ENCODE peak calls at places on chromosomes 5 and 9, in five cellular contexts. L, V, C, F and S are unnamed samples.

GRCh38 chr5:56668996-56669395 is 146.4 kb upstream of the MAP3K1 start:
- DNase-seq in L (no peak), V (no peak), C (no peak), F (no peak), S (no peak)

GRCh38 chr5:16935271-16936149 is 578 bp downstream of the MYO10 start:
- DNase-seq in L (peak; percentile 95), V (peak; percentile 39), C (peak; percentile 64), F (peak; percentile 79), S (peak; percentile 68)

GRCh38 chr9:25556535-25556934 is 121.7 kb downstream of the TUSC1 start:
- DNase-seq in L (no peak), V (no peak), C (no peak), F (no peak), S (no peak)

GRCh38 chr5:6448141-6448491 is 543 bp upstream of the UBE2QL1 start:
- DNase-seq in L (no peak), V (no peak), C (no peak), F (no peak), S (no peak)

GRCh38 chr5:43422143-43422542 is 10.0 kb upstream of the CCL28 start:
- DNase-seq in L (peak; percentile 40), V (no peak), C (peak; percentile 63), F (no peak), S (peak; percentile 32)

GRCh38 chr9:15142903-15143534 is 164.0 kb downstream of the TTC39B start:
- DNase-seq in L (peak; percentile 10), V (peak; percentile 77), C (no peak), F (peak; percentile 86), S (peak; percentile 46)

GRCh38 chr5:26948921-26949320 is 89.5 kb downstream of the CDH9 start:
- DNase-seq in L (no peak), V (no peak), C (no peak), F (no peak), S (no peak)

GRCh38 chr5:141969783-141970741 is 1.2 kb downstream of the RNF14 start:
- DNase-seq in L (no peak), V (no peak), C (no peak), F (peak; percentile 21), S (no peak)

GRCh38 chr9:37001461-37001860 is 32.6 kb downstream of the PAX5 start:
- DNase-seq in L (no peak), V (no peak), C (no peak), F (no peak), S (no peak)

GRCh38 chr5:65928341-65928752 is 2.0 kb downstream of the ERBIN start:
- DNase-seq in L (peak; percentile 30), V (peak; percentile 28), C (no peak), F (no peak), S (no peak)

GRCh38 chr5:9617191-9617590 is 13.0 kb downstream of the TAS2R1 start:
- DNase-seq in L (no peak), V (no peak), C (no peak), F (no peak), S (no peak)

GRCh38 chr5:15489571-15490235 is 10.3 kb upstream of the FBXL7 start:
- DNase-seq in L (no peak), V (no peak), C (no peak), F (no peak), S (peak; percentile 66)

GRCh38 chr9:69223605-69224004 is 49.5 kb downstream of the TJP2 start:
- DNase-seq in L (peak; percentile 34), V (peak; percentile 57), C (no peak), F (peak; percentile 92), S (peak; percentile 32)

DNA sequence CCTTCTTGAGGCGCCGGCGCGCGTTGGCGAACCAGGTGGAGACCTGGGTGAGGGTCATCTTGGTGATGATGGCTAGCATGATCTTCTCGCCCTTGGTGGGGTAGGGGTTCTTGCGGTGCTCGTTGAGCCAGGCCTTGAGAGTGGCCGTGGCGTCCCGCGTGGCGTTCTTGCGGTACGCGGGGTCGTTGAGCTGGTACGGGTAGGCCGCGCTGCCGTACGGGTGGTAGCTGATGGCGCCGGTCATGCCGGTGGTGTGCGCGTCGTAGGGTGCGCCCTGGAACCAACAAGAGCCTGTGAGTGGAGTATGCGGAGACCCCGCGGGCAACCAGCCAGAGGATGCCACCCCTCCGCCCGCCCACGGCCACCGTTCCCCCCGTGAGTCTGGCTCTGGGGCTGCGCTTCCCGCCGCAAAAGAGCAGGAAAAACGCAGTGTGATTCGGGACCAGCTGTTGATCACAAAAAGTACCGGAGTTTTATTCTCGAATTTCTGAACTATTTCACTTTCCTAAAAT is 1.9 kb downstream of the IRX2 start:
- DNase-seq in L (no peak), V (no peak), C (no peak), F (peak; percentile 30), S (no peak)
- H3K4me3 ChIP-seq in L (no peak overlapping the region), V (peak overlapping the region; percentile 56), C (no peak overlapping the region), F (peak overlapping the region; percentile 63), S (peak overlapping the region; percentile 99)

DNA sequence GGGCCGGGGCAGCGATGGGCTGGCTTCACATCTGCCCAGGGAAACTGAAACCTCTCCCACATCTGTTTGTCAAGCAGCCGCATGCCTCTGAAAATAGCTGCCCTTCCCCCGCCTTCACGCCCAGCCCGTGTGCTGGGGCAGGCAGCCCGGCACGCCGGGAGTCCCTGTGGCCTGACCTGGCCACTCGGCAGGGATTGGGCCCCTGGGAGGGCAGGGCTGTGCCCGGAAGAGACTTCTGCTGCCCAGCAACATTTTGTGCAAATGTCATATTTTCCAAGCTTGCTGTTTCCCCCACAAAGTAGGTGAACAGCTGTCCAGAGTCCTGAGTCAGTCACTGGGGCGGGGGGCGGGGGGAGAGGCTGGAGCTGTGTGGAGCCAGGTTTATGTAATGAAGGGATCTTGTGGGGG is 8.2 kb downstream of the COL27A1 start:
- DNase-seq in L (peak; percentile 37), V (peak; percentile 69), C (no peak), F (peak; percentile 79), S (no peak)
- H3K4me3 ChIP-seq in L (no peak overlapping the region), V (peak overlapping the region; percentile 30), C (no peak overlapping the region), F (no peak overlapping the region), S (no peak overlapping the region)

GRCh38 chr5:73418244-73418691 is 30.3 kb downstream of the FOXD1 start:
- DNase-seq in L (peak; percentile 62), V (no peak), C (no peak), F (no peak), S (no peak)

GRCh38 chr5:73422164-73422563 is 26.4 kb downstream of the FOXD1 start:
- DNase-seq in L (no peak), V (no peak), C (no peak), F (peak; percentile 62), S (no peak)

GRCh38 chr5:73417307-73418035 is 31.1 kb downstream of the FOXD1 start:
- DNase-seq in L (peak; percentile 93), V (peak; percentile 59), C (no peak), F (no peak), S (peak; percentile 55)

GRCh38 chr5:73415617-73416016 is 33.0 kb downstream of the FOXD1 start:
- DNase-seq in L (no peak), V (no peak), C (no peak), F (no peak), S (no peak)

DNA sequence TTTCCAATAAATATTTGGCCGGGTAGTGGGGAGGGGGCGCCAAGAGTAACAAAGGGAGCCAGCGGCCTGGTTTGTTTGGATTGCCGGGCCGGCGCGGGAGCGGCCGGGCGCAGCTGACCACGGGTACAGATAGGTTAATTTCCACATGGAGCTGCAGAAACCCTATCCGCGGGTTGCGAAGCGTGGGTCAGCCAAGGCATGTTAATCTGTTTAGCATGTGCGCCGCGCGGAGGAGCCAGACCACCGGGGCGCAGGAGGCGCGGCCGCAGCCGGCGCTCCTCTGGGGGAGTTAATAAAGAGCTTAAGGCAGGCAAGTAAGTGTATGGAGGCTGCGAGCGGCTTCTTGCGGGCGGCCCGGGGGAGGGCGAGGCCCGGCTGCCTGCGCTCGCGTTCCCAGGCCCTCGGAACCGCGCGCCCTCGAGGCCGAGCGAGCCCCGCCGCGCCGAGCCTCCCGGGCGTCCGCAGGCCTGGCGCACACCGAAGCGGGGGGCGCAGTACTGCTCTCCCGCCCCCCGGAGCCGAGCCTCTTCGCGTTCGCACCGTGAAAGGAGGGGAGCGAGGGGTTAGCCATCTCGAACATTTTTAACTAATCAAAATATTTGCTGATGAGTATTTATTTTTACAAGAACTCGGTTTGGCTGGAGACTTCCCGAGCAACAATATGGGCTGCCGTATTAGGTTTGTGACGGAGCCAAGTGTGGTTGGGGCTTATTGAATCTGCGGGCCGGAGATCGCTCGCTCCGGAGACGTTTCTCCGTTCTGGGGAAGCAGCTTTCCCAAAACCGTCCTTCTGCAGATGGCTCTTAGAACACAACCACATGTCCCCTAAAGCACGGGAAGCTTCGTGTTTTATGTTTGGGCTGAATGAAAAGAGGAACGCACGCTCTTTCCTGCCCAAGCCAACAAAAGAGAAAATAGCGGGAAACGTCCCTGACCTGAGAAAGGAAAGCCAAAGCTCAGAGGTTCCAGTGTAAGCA is 28.9 kb downstream of the FOXD1 start:
- DNase-seq in L (peak; percentile 73), V (peak; percentile 90), C (no peak), F (peak; percentile 70), S (peak; percentile 61)
- H3K4me3 ChIP-seq in L (peak overlapping the region; percentile 31), V (peak overlapping the region; percentile 47), C (no peak overlapping the region), F (peak overlapping the region; percentile 75), S (peak overlapping the region; percentile 9)

GRCh38 chr5:96896285-96896711 is 20.0 kb downstream of the ERAP2 start:
- DNase-seq in L (no peak), V (no peak), C (no peak), F (no peak), S (no peak)

GRCh38 chr5:96901841-96902240 is 25.5 kb downstream of the ERAP2 start:
- DNase-seq in L (no peak), V (no peak), C (no peak), F (no peak), S (no peak)

GRCh38 chr5:96901384-96901783 is 25.1 kb downstream of the ERAP2 start:
- DNase-seq in L (no peak), V (no peak), C (no peak), F (peak; percentile 50), S (no peak)

GRCh38 chr5:96893342-96893741 is 17.0 kb downstream of the ERAP2 start:
- DNase-seq in L (peak; percentile 68), V (peak; percentile 67), C (no peak), F (no peak), S (no peak)

DNA sequence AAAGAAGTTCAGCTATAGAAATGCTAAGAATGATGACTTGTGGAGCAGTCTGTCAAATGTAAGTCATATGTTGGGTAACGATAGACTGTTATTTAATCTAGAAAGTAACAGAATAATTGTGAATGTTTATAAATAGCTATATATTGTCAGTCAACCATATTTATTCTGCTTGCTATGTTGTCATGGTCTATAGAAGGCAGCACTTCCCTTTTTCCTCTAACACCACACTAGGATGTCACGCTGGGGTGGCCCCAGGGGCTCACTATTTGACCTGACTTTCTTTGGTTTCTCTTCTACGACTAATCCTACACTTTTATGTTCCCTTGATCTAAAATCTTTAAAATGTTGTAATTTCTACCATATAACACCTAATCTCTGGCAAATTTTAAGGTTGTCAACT is 20.5 kb downstream of the ERAP2 start:
- DNase-seq in L (no peak), V (no peak), C (no peak), F (no peak), S (no peak)
- H3K4me3 ChIP-seq in L (no peak overlapping the region), V (no peak overlapping the region), C (no peak overlapping the region), F (no peak overlapping the region), S (no peak overlapping the region)